ENCODE peak calls at places on chromosomes 11 and 22, in ten cellular contexts. C, K, T, J, I, B, G, A, D and X are unnamed samples.
A peak's percentile ranks its signal among the peaks of the same experiment; 100 is the strongest.

GRCh38 chr11:108239076-108239475 is 16.2 kb downstream of the ATM start:
- DNase-seq in I (no peak), A (no peak), B (no peak), K (no peak), G (no peak), D (no peak), C (peak; percentile 46), T (no peak), J (no peak), X (no peak)

GRCh38 chr11:46306296-46306853 is 28.9 kb downstream of the CREB3L1 start:
- DNase-seq in K (no peak), I (no peak), J (no peak), G (no peak), C (no peak), A (no peak), B (no peak), T (no peak), D (no peak), X (no peak)

GRCh38 chr22:29081499-29082236 is 8.8 kb downstream of the KREMEN1 start:
- DNase-seq in C (no peak), J (no peak), G (no peak), T (no peak), D (no peak), K (no peak), I (no peak), A (no peak), B (no peak), X (no peak)

GRCh38 chr11:129247129-129247528 is 55.0 kb upstream of the ARHGAP32 start:
- DNase-seq in B (no peak), I (no peak), A (no peak), K (peak; percentile 41), J (no peak), G (no peak), C (no peak), T (no peak), D (no peak), X (no peak)

GRCh38 chr11:69641681-69642548 is 959 bp downstream of the CCND1 start:
- DNase-seq in D (no peak), K (no peak), G (no peak), C (peak; percentile 16), J (peak; percentile 26), A (no peak), I (no peak), B (no peak), T (no peak), X (no peak)

GRCh38 chr22:37454857-37455686 is 27.8 kb upstream of the ELFN2 start:
- DNase-seq in I (no peak), B (no peak), J (no peak), A (no peak), T (peak; percentile 75), D (no peak), G (no peak), K (peak; percentile 87), C (no peak), X (peak; percentile 17)

GRCh38 chr11:2662430-2663299 is 37.1 kb downstream of the KCNQ1OT1 start:
- DNase-seq in T (no peak), B (no peak), C (no peak), A (peak; percentile 16), I (no peak), D (no peak), G (no peak), J (no peak), K (no peak), X (no peak)

GRCh38 chr11:3615998-3616397 is 25.8 kb downstream of the ART5 start:
- DNase-seq in G (no peak), B (no peak), A (no peak), K (no peak), C (no peak), J (no peak), I (no peak), D (no peak), T (no peak), X (peak; percentile 56)

GRCh38 chr11:75241036-75241905 is 697 bp downstream of the TPBGL start:
- DNase-seq in D (peak; percentile 45), T (peak; percentile 87), C (peak; percentile 92), J (peak; percentile 86), K (no peak), G (peak; percentile 69), B (peak; percentile 71), I (peak; percentile 81), A (peak; percentile 86), X (peak; percentile 87)

GRCh38 chr11:68470304-68470811 is 9.8 kb downstream of the PPP6R3 start:
- DNase-seq in B (no peak), C (no peak), D (no peak), A (peak; percentile 43), G (no peak), I (no peak), K (no peak), T (no peak), J (no peak), X (peak; percentile 61)

GRCh38 chr11:112226062-112226921 is at the start of gene PTS:
- DNase-seq in A (peak; percentile 89), I (peak; percentile 78), T (peak; percentile 91), C (peak; percentile 89), J (peak; percentile 88), B (peak; percentile 67), D (peak; percentile 97), G (peak; percentile 83), K (peak; percentile 63), X (peak; percentile 88)

GRCh38 chr11:75154646-75155569 is 4.0 kb downstream of the SLCO2B1 start:
- DNase-seq in J (no peak), G (no peak), D (no peak), C (no peak), T (no peak), I (no peak), A (peak; percentile 35), B (no peak), K (no peak), X (no peak)

GRCh38 chr11:19428206-19429001 is 187.7 kb upstream of the E2F8 start:
- DNase-seq in B (no peak), G (no peak), J (no peak), I (no peak), C (no peak), K (peak; percentile 59), A (no peak), T (no peak), D (no peak), X (no peak)

GRCh38 chr11:85406316-85406715 is 220.8 kb downstream of the DLG2 start:
- DNase-seq in I (no peak), J (no peak), T (no peak), D (no peak), A (no peak), K (no peak), C (no peak), G (no peak), B (no peak), X (no peak)

GRCh38 chr22:21074092-21074715 is 28.5 kb downstream of the LRRC74B start:
- DNase-seq in B (no peak), A (no peak), I (no peak), C (no peak), G (no peak), D (no peak), J (no peak), K (peak; percentile 82), T (no peak), X (no peak)

GRCh38 chr11:73405146-73405510 is 28.9 kb downstream of the RELT start:
- DNase-seq in C (no peak), D (no peak), I (no peak), G (no peak), J (no peak), K (no peak), A (no peak), T (no peak), B (no peak), X (no peak)

GRCh38 chr11:104467414-104467813 is 303.5 kb upstream of the PDGFD start:
- DNase-seq in I (no peak), K (no peak), J (no peak), C (no peak), G (no peak), A (no peak), D (no peak), T (no peak), B (no peak), X (no peak)

GRCh38 chr11:99370557-99371200 is 349.9 kb downstream of the CNTN5 start:
- DNase-seq in T (peak; percentile 38), A (peak; percentile 62), B (peak; percentile 71), I (no peak), J (no peak), G (no peak), D (no peak), K (peak; percentile 60), C (no peak), X (peak; percentile 84)

GRCh38 chr11:125667151-125667550 is 13.5 kb downstream of the ACRV1 start:
- DNase-seq in T (no peak), G (no peak), C (no peak), I (no peak), B (no peak), D (no peak), K (no peak), J (no peak), A (no peak), X (no peak)

GRCh38 chr11:61917357-61918109 is at the start of gene RAB3IL1:
- DNase-seq in B (no peak), D (no peak), G (no peak), T (no peak), K (peak; percentile 38), C (no peak), I (no peak), A (peak; percentile 78), J (peak; percentile 61), X (peak; percentile 40)

GRCh38 chr22:25780673-25781072 is 38.7 kb downstream of the MYO18B start:
- DNase-seq in B (peak; percentile 19), J (no peak), G (no peak), T (no peak), I (no peak), A (no peak), K (no peak), D (no peak), C (no peak), X (no peak)

GRCh38 chr11:122879785-122880184 is 2.8 kb upstream of the JHY start:
- DNase-seq in G (no peak), J (no peak), B (no peak), D (no peak), C (no peak), T (no peak), K (no peak), I (no peak), A (no peak), X (peak; percentile 33)

GRCh38 chr11:120425527-120425926 is 86.0 kb upstream of the GRIK4 start:
- DNase-seq in B (no peak), G (no peak), D (no peak), T (no peak), A (no peak), I (no peak), C (no peak), K (no peak), J (no peak), X (no peak)

GRCh38 chr11:9646324-9646723 is 17.6 kb upstream of the SWAP70 start:
- DNase-seq in T (no peak), D (no peak), A (no peak), C (no peak), B (no peak), I (no peak), K (no peak), G (no peak), J (no peak), X (no peak)